ENCODE peak calls at places on chromosomes 2 and 18, in seven cellular contexts. One of them, this sample, is unnamed. For H3K36me3, the result is how much of the 10 kb centered on the place peaks cover.

GRCh38 chr2:12287220-12287751 is 429.4 kb upstream of the TRIB2 start:
- DNase-seq in left lung: no peak
- DNase-seq in upper lobe of left lung: no peak
- DNase-seq in thoracic aorta: no peak
- DNase-seq in Karpas-422: no peak
- DNase-seq in naive thymus-derived CD4-positive, alpha-beta T cell: no peak
- DNase-seq in ascending aorta: no peak
- DNase-seq in this sample: no peak

GRCh38 chr18:8869696-8870095 is 164.3 kb downstream of the MTCL1 start:
- DNase-seq in left lung: no peak
- DNase-seq in upper lobe of left lung: no peak
- DNase-seq in thoracic aorta: no peak
- DNase-seq in Karpas-422: no peak
- DNase-seq in naive thymus-derived CD4-positive, alpha-beta T cell: no peak
- DNase-seq in ascending aorta: no peak
- DNase-seq in this sample: no peak

GRCh38 chr2:111186933-111187332 is 66.2 kb downstream of the BCL2L11 start:
- DNase-seq in left lung: no peak
- DNase-seq in upper lobe of left lung: no peak
- DNase-seq in thoracic aorta: no peak
- DNase-seq in Karpas-422: no peak
- DNase-seq in naive thymus-derived CD4-positive, alpha-beta T cell: no peak
- DNase-seq in ascending aorta: no peak
- DNase-seq in this sample: no peak

GRCh38 chr2:9001229-9001628 is 2.3 kb downstream of the MBOAT2 start:
- DNase-seq in left lung: no peak
- DNase-seq in upper lobe of left lung: no peak
- DNase-seq in thoracic aorta: no peak
- DNase-seq in Karpas-422: no peak
- DNase-seq in naive thymus-derived CD4-positive, alpha-beta T cell: no peak
- DNase-seq in ascending aorta: no peak
- DNase-seq in this sample: peak

GRCh38 chr2:150589760-150590159 is 102.3 kb upstream of the RND3 start:
- DNase-seq in left lung: no peak
- DNase-seq in upper lobe of left lung: no peak
- DNase-seq in thoracic aorta: no peak
- DNase-seq in Karpas-422: no peak
- DNase-seq in naive thymus-derived CD4-positive, alpha-beta T cell: no peak
- DNase-seq in ascending aorta: no peak
- DNase-seq in this sample: no peak

GRCh38 chr2:71697106-71698010 is 244.0 kb downstream of the DYSF start:
- DNase-seq in left lung: peak
- DNase-seq in upper lobe of left lung: no peak
- DNase-seq in thoracic aorta: no peak
- DNase-seq in Karpas-422: no peak
- DNase-seq in naive thymus-derived CD4-positive, alpha-beta T cell: no peak
- DNase-seq in ascending aorta: no peak
- DNase-seq in this sample: no peak

GRCh38 chr2:220276736-220277444 is 649.5 kb downstream of the SLC4A3 start:
- DNase-seq in left lung: no peak
- DNase-seq in upper lobe of left lung: no peak
- DNase-seq in thoracic aorta: no peak
- DNase-seq in Karpas-422: no peak
- DNase-seq in naive thymus-derived CD4-positive, alpha-beta T cell: no peak
- DNase-seq in ascending aorta: no peak
- DNase-seq in this sample: no peak

GRCh38 chr18:39604836-39605235 is 2039.2 kb upstream of the CELF4 start:
- DNase-seq in left lung: no peak
- DNase-seq in upper lobe of left lung: no peak
- DNase-seq in thoracic aorta: no peak
- DNase-seq in Karpas-422: no peak
- DNase-seq in naive thymus-derived CD4-positive, alpha-beta T cell: no peak
- DNase-seq in ascending aorta: no peak
- DNase-seq in this sample: no peak

GRCh38 chr2:160836755-160837154 is 323.5 kb upstream of the TANK start:
- DNase-seq in left lung: no peak
- DNase-seq in upper lobe of left lung: no peak
- DNase-seq in thoracic aorta: no peak
- DNase-seq in Karpas-422: no peak
- DNase-seq in naive thymus-derived CD4-positive, alpha-beta T cell: no peak
- DNase-seq in ascending aorta: no peak
- DNase-seq in this sample: peak

GRCh38 chr2:166764702-166765101 is 123.6 kb upstream of the XIRP2 start:
- DNase-seq in left lung: no peak
- DNase-seq in upper lobe of left lung: no peak
- DNase-seq in thoracic aorta: no peak
- DNase-seq in Karpas-422: no peak
- DNase-seq in naive thymus-derived CD4-positive, alpha-beta T cell: no peak
- DNase-seq in ascending aorta: no peak
- DNase-seq in this sample: no peak

GRCh38 chr2:222174450-222174849 is 124.3 kb downstream of the PAX3 start:
- DNase-seq in left lung: no peak
- DNase-seq in upper lobe of left lung: no peak
- DNase-seq in thoracic aorta: no peak
- DNase-seq in Karpas-422: no peak
- DNase-seq in naive thymus-derived CD4-positive, alpha-beta T cell: no peak
- DNase-seq in ascending aorta: no peak
- DNase-seq in this sample: no peak

GRCh38 chr2:148273158-148273691 is 252.3 kb downstream of the MBD5 start:
- DNase-seq in left lung: no peak
- DNase-seq in upper lobe of left lung: no peak
- DNase-seq in thoracic aorta: no peak
- DNase-seq in Karpas-422: no peak
- DNase-seq in naive thymus-derived CD4-positive, alpha-beta T cell: no peak
- DNase-seq in ascending aorta: no peak
- DNase-seq in this sample: no peak

GRCh38 chr2:137183206-137183605 is 417.9 kb downstream of the THSD7B start:
- DNase-seq in left lung: no peak
- DNase-seq in upper lobe of left lung: no peak
- DNase-seq in thoracic aorta: no peak
- DNase-seq in Karpas-422: no peak
- DNase-seq in naive thymus-derived CD4-positive, alpha-beta T cell: no peak
- DNase-seq in ascending aorta: no peak
- DNase-seq in this sample: no peak

GRCh38 chr18:35324926-35325655 is 19.1 kb downstream of the ZNF24 start:
- DNase-seq in left lung: no peak
- DNase-seq in upper lobe of left lung: no peak
- DNase-seq in thoracic aorta: no peak
- DNase-seq in Karpas-422: no peak
- DNase-seq in naive thymus-derived CD4-positive, alpha-beta T cell: no peak
- DNase-seq in ascending aorta: no peak
- DNase-seq in this sample: no peak

GRCh38 chr2:224398289-224398688 is 3.6 kb downstream of the FAM124B start:
- DNase-seq in left lung: no peak
- DNase-seq in upper lobe of left lung: no peak
- DNase-seq in thoracic aorta: no peak
- DNase-seq in Karpas-422: no peak
- DNase-seq in naive thymus-derived CD4-positive, alpha-beta T cell: no peak
- DNase-seq in ascending aorta: no peak
- DNase-seq in this sample: no peak

GRCh38 chr2:44740678-44741077 is 200.8 kb upstream of the SIX3 start:
- DNase-seq in left lung: no peak
- DNase-seq in upper lobe of left lung: no peak
- DNase-seq in thoracic aorta: no peak
- DNase-seq in Karpas-422: no peak
- DNase-seq in naive thymus-derived CD4-positive, alpha-beta T cell: no peak
- DNase-seq in ascending aorta: no peak
- DNase-seq in this sample: no peak

GRCh38 chr18:77025831-77026363 is 106.7 kb downstream of the MBP start:
- DNase-seq in left lung: no peak
- DNase-seq in upper lobe of left lung: no peak
- DNase-seq in thoracic aorta: no peak
- DNase-seq in Karpas-422: no peak
- DNase-seq in naive thymus-derived CD4-positive, alpha-beta T cell: no peak
- DNase-seq in ascending aorta: no peak
- DNase-seq in this sample: no peak

GRCh38 chr2:165793161-165793778 is 777 bp downstream of the GALNT3 start:
- DNase-seq in left lung: peak
- DNase-seq in upper lobe of left lung: peak
- DNase-seq in thoracic aorta: no peak
- DNase-seq in Karpas-422: no peak
- DNase-seq in naive thymus-derived CD4-positive, alpha-beta T cell: no peak
- DNase-seq in ascending aorta: no peak
- DNase-seq in this sample: no peak

GRCh38 chr2:29057006-29057405 is 17.3 kb downstream of the PCARE start:
- DNase-seq in left lung: no peak
- DNase-seq in upper lobe of left lung: no peak
- DNase-seq in thoracic aorta: no peak
- DNase-seq in Karpas-422: no peak
- DNase-seq in naive thymus-derived CD4-positive, alpha-beta T cell: no peak
- DNase-seq in ascending aorta: no peak
- DNase-seq in this sample: no peak

GRCh38 chr18:7789853-7790552 is 222.9 kb downstream of the PTPRM start:
- DNase-seq in left lung: no peak
- DNase-seq in upper lobe of left lung: peak
- DNase-seq in thoracic aorta: no peak
- DNase-seq in Karpas-422: peak
- DNase-seq in naive thymus-derived CD4-positive, alpha-beta T cell: no peak
- DNase-seq in ascending aorta: no peak
- DNase-seq in this sample: no peak

GRCh38 chr2:8927510-8928456 is 75.7 kb downstream of the MBOAT2 start:
- DNase-seq in left lung: no peak
- DNase-seq in upper lobe of left lung: peak
- DNase-seq in thoracic aorta: no peak
- DNase-seq in Karpas-422: no peak
- DNase-seq in naive thymus-derived CD4-positive, alpha-beta T cell: no peak
- DNase-seq in ascending aorta: no peak
- DNase-seq in this sample: no peak

GRCh38 chr2:5915926-5916325 is 223.7 kb downstream of the SOX11 start:
- DNase-seq in left lung: no peak
- DNase-seq in upper lobe of left lung: peak
- DNase-seq in thoracic aorta: no peak
- DNase-seq in Karpas-422: peak
- DNase-seq in naive thymus-derived CD4-positive, alpha-beta T cell: no peak
- DNase-seq in ascending aorta: no peak
- DNase-seq in this sample: no peak

GRCh38 chr18:45856526-45856925 is 31.1 kb downstream of the SIGLEC15 start:
- DNase-seq in left lung: no peak
- DNase-seq in upper lobe of left lung: no peak
- DNase-seq in thoracic aorta: no peak
- DNase-seq in Karpas-422: no peak
- DNase-seq in naive thymus-derived CD4-positive, alpha-beta T cell: no peak
- DNase-seq in ascending aorta: no peak
- DNase-seq in this sample: no peak

DNA sequence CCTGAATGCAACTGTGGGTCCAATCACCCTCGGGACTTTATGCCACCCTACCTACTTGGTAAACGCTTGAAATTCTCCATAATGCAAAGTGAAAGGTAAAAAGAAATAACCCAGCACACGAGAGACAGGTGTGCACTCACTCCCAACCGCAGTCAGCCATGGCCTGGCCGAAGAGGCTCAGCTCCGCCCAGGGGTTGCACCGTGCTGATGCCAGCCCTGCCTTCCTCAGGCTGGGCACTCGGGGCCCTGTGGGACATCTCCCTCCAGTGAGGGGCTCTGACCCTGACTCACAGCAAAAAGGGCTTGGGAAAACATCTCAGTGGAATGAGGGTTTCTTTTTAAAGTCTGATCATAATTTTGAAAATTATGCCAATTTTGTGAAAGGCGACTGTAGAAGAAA is 13.3 kb downstream of the SLC66A2 start:
- DNase-seq in left lung: peak
- DNase-seq in upper lobe of left lung: peak
- DNase-seq in thoracic aorta: no peak
- DNase-seq in Karpas-422: no peak
- DNase-seq in naive thymus-derived CD4-positive, alpha-beta T cell: no peak
- DNase-seq in ascending aorta: peak
- DNase-seq in this sample: no peak
- H3K36me3 ChIP-seq in left lung: under half
- H3K36me3 ChIP-seq in upper lobe of left lung: under half
- H3K36me3 ChIP-seq in thoracic aorta: under half
- H3K36me3 ChIP-seq in Karpas-422: half or more
- H3K36me3 ChIP-seq in naive thymus-derived CD4-positive, alpha-beta T cell: under half
- H3K36me3 ChIP-seq in ascending aorta: half or more
- H3K36me3 ChIP-seq in this sample: under half

DNA sequence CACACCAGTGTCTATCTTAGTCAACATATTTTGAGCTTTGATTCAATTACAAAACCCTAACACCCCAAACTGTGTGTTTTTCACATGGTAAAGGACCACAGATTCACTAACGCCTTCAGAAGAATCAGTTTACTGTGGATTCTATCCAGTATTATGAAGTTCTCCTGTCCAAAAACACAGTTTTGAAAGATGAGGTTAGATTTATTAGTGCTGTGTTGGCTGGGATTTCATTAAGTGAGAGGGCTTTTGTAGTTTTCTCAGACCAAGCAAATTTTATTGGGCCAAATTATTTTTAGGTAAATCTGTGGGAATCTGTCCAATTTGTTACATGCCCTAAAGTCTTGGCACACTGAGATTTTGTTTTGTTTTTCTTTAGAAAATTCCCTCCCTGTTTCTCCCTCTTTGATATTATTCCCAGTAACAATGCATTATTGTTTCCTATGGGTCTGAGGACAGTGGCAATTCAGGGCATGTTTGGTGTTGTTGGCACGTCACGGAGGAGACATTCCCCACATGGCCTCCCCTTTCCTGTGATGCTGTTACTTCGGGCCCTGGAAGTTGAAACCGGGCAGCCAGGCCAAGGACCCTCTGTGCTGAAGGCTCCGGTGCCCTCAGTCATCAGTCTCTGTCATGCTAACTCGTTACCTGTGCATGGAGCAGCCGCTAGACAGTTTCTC is 87.5 kb upstream of the ALKAL2 start:
- DNase-seq in left lung: no peak
- DNase-seq in upper lobe of left lung: no peak
- DNase-seq in thoracic aorta: no peak
- DNase-seq in Karpas-422: no peak
- DNase-seq in naive thymus-derived CD4-positive, alpha-beta T cell: no peak
- DNase-seq in ascending aorta: no peak
- DNase-seq in this sample: no peak
- H3K27ac ChIP-seq in left lung: peak
- H3K27ac ChIP-seq in upper lobe of left lung: no peak
- H3K27ac ChIP-seq in thoracic aorta: peak
- H3K27ac ChIP-seq in Karpas-422: no peak
- H3K27ac ChIP-seq in naive thymus-derived CD4-positive, alpha-beta T cell: no peak
- H3K27ac ChIP-seq in ascending aorta: peak
- H3K27ac ChIP-seq in this sample: no peak

GRCh38 chr2:241612156-241613017 is 24.6 kb downstream of the THAP4 start:
- DNase-seq in left lung: peak
- DNase-seq in upper lobe of left lung: no peak
- DNase-seq in thoracic aorta: no peak
- DNase-seq in Karpas-422: no peak
- DNase-seq in naive thymus-derived CD4-positive, alpha-beta T cell: no peak
- DNase-seq in ascending aorta: no peak
- DNase-seq in this sample: no peak
- H3K4me3 ChIP-seq in left lung: no peak
- H3K4me3 ChIP-seq in upper lobe of left lung: no peak
- H3K4me3 ChIP-seq in thoracic aorta: no peak
- H3K4me3 ChIP-seq in Karpas-422: no peak
- H3K4me3 ChIP-seq in naive thymus-derived CD4-positive, alpha-beta T cell: no peak
- H3K4me3 ChIP-seq in ascending aorta: no peak
- H3K4me3 ChIP-seq in this sample: no peak

DNA sequence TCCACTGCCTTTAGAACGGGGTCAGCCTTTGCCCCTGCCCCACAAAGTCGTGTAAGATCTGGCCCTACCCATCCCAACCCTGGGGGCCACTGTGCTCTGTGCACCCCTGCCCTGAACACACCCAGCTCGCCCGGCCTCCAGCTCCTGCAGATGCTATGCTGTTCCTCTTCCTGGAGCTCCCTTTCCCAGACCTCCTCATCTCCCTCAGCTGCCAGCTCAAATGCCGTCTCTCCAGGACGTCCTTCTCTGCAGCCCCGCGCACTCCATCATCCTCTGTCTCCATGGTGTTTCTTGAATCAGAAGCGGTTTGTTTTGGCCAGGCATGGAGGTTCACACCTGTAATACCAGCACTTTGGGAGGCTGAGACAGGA is 94.1 kb downstream of the SH3BP4 start:
- DNase-seq in left lung: no peak
- DNase-seq in upper lobe of left lung: no peak
- DNase-seq in thoracic aorta: no peak
- DNase-seq in Karpas-422: no peak
- DNase-seq in naive thymus-derived CD4-positive, alpha-beta T cell: no peak
- DNase-seq in ascending aorta: no peak
- DNase-seq in this sample: no peak
- H3K36me3 ChIP-seq in left lung: under half
- H3K36me3 ChIP-seq in upper lobe of left lung: under half
- H3K36me3 ChIP-seq in thoracic aorta: under half
- H3K36me3 ChIP-seq in Karpas-422: under half
- H3K36me3 ChIP-seq in naive thymus-derived CD4-positive, alpha-beta T cell: under half
- H3K36me3 ChIP-seq in ascending aorta: under half
- H3K36me3 ChIP-seq in this sample: half or more

This sample was measured in SJSA1.